ENCODE peak calls at places on chromosomes 7 and 10, in ten cellular contexts. P, H, K, M, L, T, B, E, F and A are unnamed samples.

GRCh38 chr7:98930921-98931320 is 52.6 kb downstream of the TRRAP start:
- DNase-seq in F (peak; percentile 63), B (no peak), E (peak; percentile 45), T (no peak), K (no peak), M (no peak), L (no peak), P (no peak), H (no peak), A (no peak)

GRCh38 chr7:55957190-55957589 is 5.5 kb downstream of the MRPS17 start:
- DNase-seq in E (no peak), K (no peak), B (no peak), L (no peak), M (no peak), P (no peak), F (no peak), H (no peak), T (no peak), A (no peak)

GRCh38 chr10:110509560-110509959 is 11.9 kb downstream of the DUSP5 start:
- DNase-seq in B (no peak), E (no peak), T (no peak), K (no peak), F (no peak), P (no peak), M (no peak), L (no peak), H (no peak), A (no peak)

GRCh38 chr7:109111086-109111485 is 541.4 kb downstream of the DNAJB9 start:
- DNase-seq in E (no peak), K (no peak), H (no peak), M (no peak), F (no peak), B (no peak), L (no peak), P (no peak), T (no peak), A (no peak)

GRCh38 chr7:2851499-2851898 is 7.4 kb upstream of the GNA12 start:
- DNase-seq in F (peak; percentile 74), T (no peak), M (no peak), E (no peak), B (no peak), H (no peak), L (no peak), P (no peak), K (no peak), A (no peak)

GRCh38 chr10:99784025-99784730 is 1.7 kb downstream of the ABCC2 start:
- DNase-seq in B (no peak), H (no peak), F (no peak), T (no peak), E (no peak), K (no peak), P (no peak), M (peak; percentile 90), L (peak; percentile 69), A (no peak)

GRCh38 chr7:410395-410910 is 109.2 kb downstream of the PDGFA start:
- DNase-seq in H (no peak), F (no peak), P (no peak), K (no peak), B (no peak), L (no peak), T (no peak), E (no peak), M (no peak), A (no peak)

GRCh38 chr10:1196656-1197055 is 140.5 kb downstream of the WDR37 start:
- DNase-seq in F (no peak), T (no peak), E (no peak), K (no peak), B (no peak), L (no peak), P (no peak), H (no peak), M (no peak), A (no peak)

GRCh38 chr10:98131615-98132014 is 2.8 kb upstream of the R3HCC1L start:
- DNase-seq in F (no peak), L (no peak), M (no peak), K (no peak), T (no peak), H (no peak), P (no peak), E (no peak), B (no peak), A (no peak)

GRCh38 chr7:51802698-51803097 is 486.1 kb upstream of the COBL start:
- DNase-seq in P (no peak), T (no peak), K (no peak), F (no peak), M (no peak), H (peak; percentile 2), E (no peak), L (no peak), B (no peak), A (no peak)

GRCh38 chr7:137331378-137331777 is 12.2 kb downstream of the PTN start:
- DNase-seq in K (no peak), B (no peak), E (no peak), F (no peak), M (no peak), T (no peak), L (peak; percentile 27), P (no peak), H (no peak), A (no peak)

GRCh38 chr10:3548702-3549101 is 236.3 kb downstream of the KLF6 start:
- DNase-seq in E (no peak), H (no peak), T (no peak), F (no peak), L (peak; percentile 27), P (no peak), K (no peak), B (no peak), M (no peak), A (no peak)

GRCh38 chr10:14008648-14009072 is 322.1 kb downstream of the FRMD4A start:
- DNase-seq in B (no peak), K (no peak), T (no peak), M (peak; percentile 50), L (no peak), H (no peak), F (no peak), E (no peak), P (no peak), A (no peak)

GRCh38 chr10:24209946-24210491 is 1.1 kb downstream of the KIAA1217 start:
- DNase-seq in T (no peak), M (peak; percentile 37), P (no peak), F (peak; percentile 65), K (no peak), L (peak; percentile 37), H (no peak), E (peak; percentile 81), B (peak; percentile 16), A (peak; percentile 38)

GRCh38 chr7:36158321-36158605 is 5.2 kb downstream of the EEPD1 start:
- DNase-seq in F (no peak), K (no peak), P (no peak), M (no peak), H (no peak), E (no peak), L (no peak), T (no peak), B (no peak), A (no peak)

GRCh38 chr7:131604841-131605279 is 48.4 kb upstream of the PODXL start:
- DNase-seq in P (no peak), F (no peak), E (no peak), L (peak; percentile 79), K (no peak), H (peak; percentile 94), T (no peak), B (no peak), M (no peak), A (peak; percentile 9)

GRCh38 chr10:49560526-49560925 is 21.6 kb upstream of the ERCC6 start:
- DNase-seq in T (no peak), B (no peak), E (no peak), H (no peak), P (no peak), M (no peak), K (no peak), F (no peak), L (no peak), A (no peak)